ENCODE peak calls at places on chromosome 10, in four cellular contexts. One of them, this sample, is unnamed.

GRCh38 chr10:4568731-4569130 is 257.3 kb upstream of the AKR1E2 start:
- DNase-seq in HL-60: no peak
- DNase-seq in aorta: no peak
- DNase-seq in GM12878: no peak
- DNase-seq in this sample: no peak

GRCh38 chr10:95559466-95559865 is 1.7 kb downstream of the SORBS1 start:
- DNase-seq in HL-60: no peak
- DNase-seq in aorta: peak
- DNase-seq in GM12878: no peak
- DNase-seq in this sample: peak

GRCh38 chr10:127979017-127979416 is 72.1 kb downstream of the PTPRE start:
- DNase-seq in HL-60: no peak
- DNase-seq in aorta: no peak
- DNase-seq in GM12878: no peak
- DNase-seq in this sample: no peak

GRCh38 chr10:110456523-110457091 is 41.1 kb upstream of the DUSP5 start:
- DNase-seq in HL-60: no peak
- DNase-seq in aorta: no peak
- DNase-seq in GM12878: no peak
- DNase-seq in this sample: no peak

GRCh38 chr10:133344236-133344635 is 2.9 kb upstream of the PRAP1 start:
- DNase-seq in HL-60: no peak
- DNase-seq in aorta: no peak
- DNase-seq in GM12878: no peak
- DNase-seq in this sample: no peak

GRCh38 chr10:45470098-45471012 is 96.3 kb downstream of the ALOX5 start:
- DNase-seq in HL-60: peak
- DNase-seq in aorta: no peak
- DNase-seq in GM12878: no peak
- DNase-seq in this sample: no peak

GRCh38 chr10:128854965-128855364 is 612.1 kb upstream of the MGMT start:
- DNase-seq in HL-60: no peak
- DNase-seq in aorta: peak
- DNase-seq in GM12878: no peak
- DNase-seq in this sample: peak

GRCh38 chr10:26463986-26464385 is 25.8 kb downstream of the APBB1IP start:
- DNase-seq in HL-60: no peak
- DNase-seq in aorta: no peak
- DNase-seq in GM12878: no peak
- DNase-seq in this sample: no peak

GRCh38 chr10:95430231-95430951 is 130.8 kb downstream of the SORBS1 start:
- DNase-seq in HL-60: peak
- DNase-seq in aorta: no peak
- DNase-seq in GM12878: peak
- DNase-seq in this sample: no peak

GRCh38 chr10:61822781-61823230 is 78.7 kb upstream of the ARID5B start:
- DNase-seq in HL-60: no peak
- DNase-seq in aorta: no peak
- DNase-seq in GM12878: no peak
- DNase-seq in this sample: no peak

GRCh38 chr10:125162181-125162906 is 2.0 kb upstream of the CTBP2 start:
- DNase-seq in HL-60: no peak
- DNase-seq in aorta: no peak
- DNase-seq in GM12878: no peak
- DNase-seq in this sample: peak

GRCh38 chr10:128063736-128064614 is 62.2 kb downstream of the MKI67 start:
- DNase-seq in HL-60: peak
- DNase-seq in aorta: no peak
- DNase-seq in GM12878: no peak
- DNase-seq in this sample: no peak

GRCh38 chr10:50874723-50875122 is 10.7 kb downstream of the A1CF start:
- DNase-seq in HL-60: no peak
- DNase-seq in aorta: no peak
- DNase-seq in GM12878: no peak
- DNase-seq in this sample: no peak

GRCh38 chr10:88234332-88234731 is 348.8 kb downstream of the RNLS start:
- DNase-seq in HL-60: no peak
- DNase-seq in aorta: no peak
- DNase-seq in GM12878: no peak
- DNase-seq in this sample: no peak

GRCh38 chr10:69060127-69060798 is 27.6 kb upstream of the SRGN start:
- DNase-seq in HL-60: no peak
- DNase-seq in aorta: no peak
- DNase-seq in GM12878: no peak
- DNase-seq in this sample: no peak

GRCh38 chr10:23358357-23358756 is 13.8 kb upstream of the C10orf67 start:
- DNase-seq in HL-60: no peak
- DNase-seq in aorta: no peak
- DNase-seq in GM12878: no peak
- DNase-seq in this sample: no peak

GRCh38 chr10:84715911-84716310 is 387.5 kb downstream of the CCSER2 start:
- DNase-seq in HL-60: peak
- DNase-seq in aorta: no peak
- DNase-seq in GM12878: no peak
- DNase-seq in this sample: no peak

GRCh38 chr10:99531026-99531695 is 1.6 kb upstream of the NKX2-3 start:
- DNase-seq in HL-60: no peak
- DNase-seq in aorta: no peak
- DNase-seq in GM12878: no peak
- DNase-seq in this sample: no peak

GRCh38 chr10:14560274-14560673 is 214.4 kb downstream of the FAM107B start:
- DNase-seq in HL-60: peak
- DNase-seq in aorta: no peak
- DNase-seq in GM12878: no peak
- DNase-seq in this sample: no peak

GRCh38 chr10:62862447-62862846 is 46.3 kb upstream of the EGR2 start:
- DNase-seq in HL-60: no peak
- DNase-seq in aorta: no peak
- DNase-seq in GM12878: no peak
- DNase-seq in this sample: no peak

GRCh38 chr10:27526242-27526641 is 22.1 kb downstream of the RAB18 start:
- DNase-seq in HL-60: no peak
- DNase-seq in aorta: no peak
- DNase-seq in GM12878: no peak
- DNase-seq in this sample: no peak
- H3K27ac ChIP-seq in HL-60: no peak
- H3K27ac ChIP-seq in aorta: no peak
- H3K27ac ChIP-seq in GM12878: no peak
- H3K27ac ChIP-seq in this sample: no peak

GRCh38 chr10:36489928-36490279 is 635.5 kb upstream of the ANKRD30A start:
- DNase-seq in HL-60: no peak
- DNase-seq in aorta: no peak
- DNase-seq in GM12878: no peak
- DNase-seq in this sample: no peak
- H3K27ac ChIP-seq in HL-60: no peak
- H3K27ac ChIP-seq in aorta: peak
- H3K27ac ChIP-seq in GM12878: no peak
- H3K27ac ChIP-seq in this sample: peak

GRCh38 chr10:119502618-119503155 is 39.8 kb downstream of the RGS10 start:
- DNase-seq in HL-60: no peak
- DNase-seq in aorta: peak
- DNase-seq in GM12878: no peak
- DNase-seq in this sample: no peak
- H3K27ac ChIP-seq in HL-60: no peak
- H3K27ac ChIP-seq in aorta: no peak
- H3K27ac ChIP-seq in GM12878: peak
- H3K27ac ChIP-seq in this sample: no peak

GRCh38 chr10:123573236-123574147 is 92.7 kb upstream of the GPR26 start:
- DNase-seq in HL-60: peak
- DNase-seq in aorta: no peak
- DNase-seq in GM12878: no peak
- DNase-seq in this sample: no peak
- H3K27ac ChIP-seq in HL-60: no peak
- H3K27ac ChIP-seq in aorta: no peak
- H3K27ac ChIP-seq in GM12878: no peak
- H3K27ac ChIP-seq in this sample: no peak

GRCh38 chr10:116207690-116208089 is 65.3 kb downstream of the GFRA1 start:
- DNase-seq in HL-60: no peak
- DNase-seq in aorta: no peak
- DNase-seq in GM12878: no peak
- DNase-seq in this sample: no peak

GRCh38 chr10:116211682-116212081 is 61.3 kb downstream of the GFRA1 start:
- DNase-seq in HL-60: no peak
- DNase-seq in aorta: no peak
- DNase-seq in GM12878: no peak
- DNase-seq in this sample: no peak

GRCh38 chr10:116207180-116207579 is 65.8 kb downstream of the GFRA1 start:
- DNase-seq in HL-60: no peak
- DNase-seq in aorta: no peak
- DNase-seq in GM12878: no peak
- DNase-seq in this sample: no peak

GRCh38 chr10:116210588-116211346 is 62.2 kb downstream of the GFRA1 start:
- DNase-seq in HL-60: no peak
- DNase-seq in aorta: no peak
- DNase-seq in GM12878: no peak
- DNase-seq in this sample: no peak

DNA sequence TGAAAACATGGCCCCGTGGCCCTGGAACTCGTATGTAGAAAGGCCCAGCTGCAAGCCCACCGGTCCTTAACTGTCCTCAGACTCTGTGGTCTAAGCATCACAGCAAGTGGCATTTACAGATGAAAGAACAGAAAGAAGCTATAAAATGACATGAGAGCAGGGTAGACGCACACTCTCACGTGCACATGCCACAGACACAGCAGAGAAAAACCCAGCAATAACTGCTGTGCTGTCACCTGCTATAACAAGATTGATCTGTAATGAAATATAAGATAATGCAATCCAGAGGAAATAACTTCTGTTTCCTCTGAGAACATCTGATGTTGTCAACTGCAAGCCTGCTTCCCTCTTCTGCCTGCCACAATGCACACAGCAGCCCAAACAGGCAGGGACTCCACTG is 64.0 kb downstream of the GFRA1 start:
- DNase-seq in HL-60: no peak
- DNase-seq in aorta: no peak
- DNase-seq in GM12878: no peak
- DNase-seq in this sample: no peak
- H3K27ac ChIP-seq in HL-60: no peak
- H3K27ac ChIP-seq in aorta: no peak
- H3K27ac ChIP-seq in GM12878: no peak
- H3K27ac ChIP-seq in this sample: no peak

GRCh38 chr10:60423920-60424319 is 34.2 kb upstream of the ANK3 start:
- DNase-seq in HL-60: no peak
- DNase-seq in aorta: no peak
- DNase-seq in GM12878: no peak
- DNase-seq in this sample: no peak
- H3K27ac ChIP-seq in HL-60: no peak
- H3K27ac ChIP-seq in aorta: no peak
- H3K27ac ChIP-seq in GM12878: no peak
- H3K27ac ChIP-seq in this sample: no peak

DNA sequence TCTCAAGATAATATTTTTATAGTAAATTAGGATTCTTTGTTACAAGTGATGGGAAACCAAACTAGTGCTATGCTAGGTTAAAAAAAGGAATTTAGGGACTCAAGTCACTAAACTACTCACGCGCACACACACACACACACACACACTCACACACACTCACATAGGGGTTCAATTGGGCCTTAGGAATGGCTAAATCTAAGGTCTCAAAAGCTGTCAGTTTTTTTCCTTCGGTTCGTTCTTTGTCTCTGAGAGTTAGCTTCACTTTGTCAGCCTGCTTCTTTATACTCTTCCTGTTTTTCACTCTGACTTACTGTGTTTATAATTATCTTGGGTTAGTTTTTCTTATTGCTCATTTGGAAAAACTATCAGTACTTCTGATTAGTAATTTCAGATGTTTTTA is 138.9 kb downstream of the ADK start:
- DNase-seq in HL-60: no peak
- DNase-seq in aorta: no peak
- DNase-seq in GM12878: no peak
- DNase-seq in this sample: no peak
- H3K27ac ChIP-seq in HL-60: no peak
- H3K27ac ChIP-seq in aorta: peak
- H3K27ac ChIP-seq in GM12878: no peak
- H3K27ac ChIP-seq in this sample: peak